ENCODE peak calls at places on chromosome 14, in five cellular contexts. F is SK-MEL-5; B is brain pericyte; V is central memory CD8-positive, alpha-beta T cell; Z is GM12865. W is an unnamed sample.

GRCh38 chr14:100783630-100784321 is 42.1 kb upstream of the MEG3 start:
- DNase-seq in B (no peak), V (no peak), F (no peak), Z (no peak), W (no peak)

GRCh38 chr14:24279301-24280186 is 8.1 kb upstream of the RABGGTA start:
- DNase-seq in V (no peak), F (peak), Z (peak), B (no peak), W (peak)

GRCh38 chr14:51780741-51781140 is 79.7 kb upstream of the GNG2 start:
- DNase-seq in Z (no peak), V (no peak), B (no peak), F (no peak), W (no peak)

GRCh38 chr14:61213116-61213720 is 67.9 kb downstream of the TMEM30B start:
- DNase-seq in V (no peak), Z (no peak), B (no peak), F (no peak), W (no peak)

GRCh38 chr14:65170768-65171251 is 68.5 kb upstream of the MAX start:
- DNase-seq in B (no peak), V (no peak), Z (peak), F (no peak), W (no peak)

GRCh38 chr14:76309572-76310551 is 66.1 kb upstream of the ESRRB start:
- DNase-seq in B (no peak), V (no peak), Z (no peak), F (no peak), W (no peak)

GRCh38 chr14:102929349-102930137 is 7.1 kb downstream of the AMN start:
- DNase-seq in F (no peak), Z (no peak), B (no peak), V (no peak), W (no peak)

GRCh38 chr14:74389980-74390379 is 36.0 kb downstream of the SYNDIG1L start:
- DNase-seq in B (no peak), V (no peak), Z (no peak), F (no peak), W (no peak)

GRCh38 chr14:49549881-49550280 is 36.3 kb downstream of the RPS29 start:
- DNase-seq in Z (no peak), V (no peak), B (no peak), F (no peak), W (no peak)

GRCh38 chr14:93962701-93963601 is 13.4 kb downstream of the ASB2 start:
- DNase-seq in F (no peak), Z (peak), V (peak), B (no peak), W (peak)

GRCh38 chr14:78530078-78530477 is 359.9 kb downstream of the NRXN3 start:
- DNase-seq in B (no peak), V (no peak), Z (peak), F (peak), W (no peak)

GRCh38 chr14:91352101-91352500 is 65.5 kb downstream of the CCDC88C start:
- DNase-seq in F (no peak), Z (peak), B (no peak), V (no peak), W (no peak)

GRCh38 chr14:29109589-29109988 is 343.0 kb downstream of the FOXG1 start:
- DNase-seq in F (no peak), Z (no peak), B (no peak), V (no peak), W (no peak)

GRCh38 chr14:58353516-58354299 is 42.0 kb upstream of the TOMM20L start:
- DNase-seq in Z (no peak), B (no peak), V (no peak), F (no peak), W (no peak)

W was measured in GF-D8.